ENCODE peak calls at places on chromosome 2, in eight cellular contexts. One of them, this sample, is unnamed.

GRCh38 chr2:71702971-71703898 is 249.9 kb downstream of the DYSF start:
- DNase-seq in midbrain: no peak
- DNase-seq in NCI-H1930: no peak
- DNase-seq in AG09309: no peak
- DNase-seq in HS-5: no peak
- DNase-seq in neural crest cell: no peak
- DNase-seq in fibroblast of lung: no peak
- DNase-seq in NCI-H1092 treated with DMSO at 0.1 percent for 48 hours: no peak
- DNase-seq in this sample: no peak

GRCh38 chr2:9392895-9393757 is 30.2 kb downstream of the ITGB1BP1 start:
- DNase-seq in midbrain: no peak
- DNase-seq in NCI-H1930: no peak
- DNase-seq in AG09309: no peak
- DNase-seq in HS-5: no peak
- DNase-seq in neural crest cell: no peak
- DNase-seq in fibroblast of lung: no peak
- DNase-seq in NCI-H1092 treated with DMSO at 0.1 percent for 48 hours: no peak
- DNase-seq in this sample: no peak

GRCh38 chr2:126749537-126749936 is 93.6 kb downstream of the GYPC start:
- DNase-seq in midbrain: no peak
- DNase-seq in NCI-H1930: no peak
- DNase-seq in AG09309: no peak
- DNase-seq in HS-5: no peak
- DNase-seq in neural crest cell: no peak
- DNase-seq in fibroblast of lung: no peak
- DNase-seq in NCI-H1092 treated with DMSO at 0.1 percent for 48 hours: no peak
- DNase-seq in this sample: no peak

GRCh38 chr2:129908721-129909373 is 70.6 kb upstream of the RAB6C start:
- DNase-seq in midbrain: no peak
- DNase-seq in NCI-H1930: no peak
- DNase-seq in AG09309: no peak
- DNase-seq in HS-5: no peak
- DNase-seq in neural crest cell: no peak
- DNase-seq in fibroblast of lung: no peak
- DNase-seq in NCI-H1092 treated with DMSO at 0.1 percent for 48 hours: no peak
- DNase-seq in this sample: peak

GRCh38 chr2:128362889-128363228 is 44.2 kb upstream of the HS6ST1 start:
- DNase-seq in midbrain: no peak
- DNase-seq in NCI-H1930: no peak
- DNase-seq in AG09309: peak
- DNase-seq in HS-5: peak
- DNase-seq in neural crest cell: no peak
- DNase-seq in fibroblast of lung: peak
- DNase-seq in NCI-H1092 treated with DMSO at 0.1 percent for 48 hours: no peak
- DNase-seq in this sample: no peak

GRCh38 chr2:239793851-239794250 is 231.3 kb downstream of the NDUFA10 start:
- DNase-seq in midbrain: no peak
- DNase-seq in NCI-H1930: no peak
- DNase-seq in AG09309: no peak
- DNase-seq in HS-5: no peak
- DNase-seq in neural crest cell: no peak
- DNase-seq in fibroblast of lung: no peak
- DNase-seq in NCI-H1092 treated with DMSO at 0.1 percent for 48 hours: no peak
- DNase-seq in this sample: no peak

GRCh38 chr2:25400576-25401241 is 59.0 kb upstream of the DNMT3A start:
- DNase-seq in midbrain: no peak
- DNase-seq in NCI-H1930: no peak
- DNase-seq in AG09309: no peak
- DNase-seq in HS-5: no peak
- DNase-seq in neural crest cell: no peak
- DNase-seq in fibroblast of lung: no peak
- DNase-seq in NCI-H1092 treated with DMSO at 0.1 percent for 48 hours: peak
- DNase-seq in this sample: no peak

GRCh38 chr2:7044253-7045250 is 127.3 kb downstream of the RNF144A start:
- DNase-seq in midbrain: peak
- DNase-seq in NCI-H1930: peak
- DNase-seq in AG09309: peak
- DNase-seq in HS-5: peak
- DNase-seq in neural crest cell: peak
- DNase-seq in fibroblast of lung: peak
- DNase-seq in NCI-H1092 treated with DMSO at 0.1 percent for 48 hours: no peak
- DNase-seq in this sample: no peak

GRCh38 chr2:57313678-57314077 is 732.9 kb upstream of the VRK2 start:
- DNase-seq in midbrain: no peak
- DNase-seq in NCI-H1930: no peak
- DNase-seq in AG09309: no peak
- DNase-seq in HS-5: no peak
- DNase-seq in neural crest cell: no peak
- DNase-seq in fibroblast of lung: no peak
- DNase-seq in NCI-H1092 treated with DMSO at 0.1 percent for 48 hours: no peak
- DNase-seq in this sample: no peak

GRCh38 chr2:68925298-68925885 is 27.3 kb downstream of the GKN2 start:
- DNase-seq in midbrain: peak
- DNase-seq in NCI-H1930: peak
- DNase-seq in AG09309: no peak
- DNase-seq in HS-5: no peak
- DNase-seq in neural crest cell: peak
- DNase-seq in fibroblast of lung: peak
- DNase-seq in NCI-H1092 treated with DMSO at 0.1 percent for 48 hours: peak
- DNase-seq in this sample: no peak

GRCh38 chr2:162435676-162436075 is 91.7 kb downstream of the GCA start:
- DNase-seq in midbrain: no peak
- DNase-seq in NCI-H1930: no peak
- DNase-seq in AG09309: no peak
- DNase-seq in HS-5: peak
- DNase-seq in neural crest cell: no peak
- DNase-seq in fibroblast of lung: peak
- DNase-seq in NCI-H1092 treated with DMSO at 0.1 percent for 48 hours: no peak
- DNase-seq in this sample: no peak

GRCh38 chr2:205011031-205011430 is 465.8 kb downstream of the PARD3B start:
- DNase-seq in midbrain: no peak
- DNase-seq in NCI-H1930: no peak
- DNase-seq in AG09309: no peak
- DNase-seq in HS-5: no peak
- DNase-seq in neural crest cell: no peak
- DNase-seq in fibroblast of lung: no peak
- DNase-seq in NCI-H1092 treated with DMSO at 0.1 percent for 48 hours: no peak
- DNase-seq in this sample: no peak

GRCh38 chr2:231925303-231926179 is 655 bp downstream of the NPPC start:
- DNase-seq in midbrain: peak
- DNase-seq in NCI-H1930: peak
- DNase-seq in AG09309: peak
- DNase-seq in HS-5: peak
- DNase-seq in neural crest cell: peak
- DNase-seq in fibroblast of lung: peak
- DNase-seq in NCI-H1092 treated with DMSO at 0.1 percent for 48 hours: peak
- DNase-seq in this sample: peak

GRCh38 chr2:36831185-36831584 is 134.7 kb downstream of the VIT start:
- DNase-seq in midbrain: no peak
- DNase-seq in NCI-H1930: no peak
- DNase-seq in AG09309: no peak
- DNase-seq in HS-5: no peak
- DNase-seq in neural crest cell: no peak
- DNase-seq in fibroblast of lung: no peak
- DNase-seq in NCI-H1092 treated with DMSO at 0.1 percent for 48 hours: no peak
- DNase-seq in this sample: no peak

GRCh38 chr2:144430722-144431163 is 89.2 kb downstream of the ZEB2 start:
- DNase-seq in midbrain: peak
- DNase-seq in NCI-H1930: no peak
- DNase-seq in AG09309: no peak
- DNase-seq in HS-5: no peak
- DNase-seq in neural crest cell: no peak
- DNase-seq in fibroblast of lung: peak
- DNase-seq in NCI-H1092 treated with DMSO at 0.1 percent for 48 hours: no peak
- DNase-seq in this sample: no peak

GRCh38 chr2:63698825-63699548 is 110.2 kb downstream of the MDH1 start:
- DNase-seq in midbrain: peak
- DNase-seq in NCI-H1930: peak
- DNase-seq in AG09309: peak
- DNase-seq in HS-5: peak
- DNase-seq in neural crest cell: no peak
- DNase-seq in fibroblast of lung: peak
- DNase-seq in NCI-H1092 treated with DMSO at 0.1 percent for 48 hours: peak
- DNase-seq in this sample: no peak